ENCODE peak calls at places on chromosome 3, in eight cellular contexts. One of them, this sample, is unnamed.
A peak's percentile ranks its signal among the peaks of the same experiment; 100 is the strongest.

GRCh38 chr3:189383630-189384029 is 211.9 kb downstream of the TPRG1 start:
- DNase-seq in uterus: no peak
- DNase-seq in stomach: no peak
- DNase-seq in left ventricle myocardium inferior: no peak
- DNase-seq in A673: no peak
- DNase-seq in astrocyte: no peak
- DNase-seq in H9: no peak
- DNase-seq in neural progenitor cell: no peak
- DNase-seq in this sample: no peak

GRCh38 chr3:101809178-101810022 is 30.4 kb downstream of the NXPE3 start:
- DNase-seq in uterus: no peak
- DNase-seq in stomach: no peak
- DNase-seq in left ventricle myocardium inferior: no peak
- DNase-seq in A673: peak; percentile 72
- DNase-seq in astrocyte: no peak
- DNase-seq in H9: no peak
- DNase-seq in neural progenitor cell: peak; percentile 65
- DNase-seq in this sample: no peak

GRCh38 chr3:13850161-13850945 is 29.5 kb downstream of the WNT7A start:
- DNase-seq in uterus: no peak
- DNase-seq in stomach: no peak
- DNase-seq in left ventricle myocardium inferior: no peak
- DNase-seq in A673: no peak
- DNase-seq in astrocyte: peak; percentile 12
- DNase-seq in H9: peak; percentile 79
- DNase-seq in neural progenitor cell: peak; percentile 18
- DNase-seq in this sample: no peak

GRCh38 chr3:104901396-104901795 is 465.3 kb upstream of the ALCAM start:
- DNase-seq in uterus: no peak
- DNase-seq in stomach: no peak
- DNase-seq in left ventricle myocardium inferior: no peak
- DNase-seq in A673: no peak
- DNase-seq in astrocyte: no peak
- DNase-seq in H9: no peak
- DNase-seq in neural progenitor cell: no peak
- DNase-seq in this sample: no peak

GRCh38 chr3:55091381-55092225 is 163.7 kb upstream of the LRTM1 start:
- DNase-seq in uterus: no peak
- DNase-seq in stomach: no peak
- DNase-seq in left ventricle myocardium inferior: no peak
- DNase-seq in A673: no peak
- DNase-seq in astrocyte: peak; percentile 78
- DNase-seq in H9: no peak
- DNase-seq in neural progenitor cell: no peak
- DNase-seq in this sample: no peak

GRCh38 chr3:161508852-161509477 is 12.4 kb downstream of the OTOL1 start:
- DNase-seq in uterus: no peak
- DNase-seq in stomach: no peak
- DNase-seq in left ventricle myocardium inferior: no peak
- DNase-seq in A673: peak; percentile 54
- DNase-seq in astrocyte: no peak
- DNase-seq in H9: no peak
- DNase-seq in neural progenitor cell: no peak
- DNase-seq in this sample: no peak

GRCh38 chr3:70824078-70824477 is 511.6 kb upstream of the MDFIC2 start:
- DNase-seq in uterus: no peak
- DNase-seq in stomach: no peak
- DNase-seq in left ventricle myocardium inferior: no peak
- DNase-seq in A673: no peak
- DNase-seq in astrocyte: peak; percentile 87
- DNase-seq in H9: no peak
- DNase-seq in neural progenitor cell: no peak
- DNase-seq in this sample: no peak

GRCh38 chr3:115100172-115100571 is 46.9 kb downstream of the ZBTB20 start:
- DNase-seq in uterus: no peak
- DNase-seq in stomach: no peak
- DNase-seq in left ventricle myocardium inferior: no peak
- DNase-seq in A673: peak; percentile 71
- DNase-seq in astrocyte: peak; percentile 87
- DNase-seq in H9: no peak
- DNase-seq in neural progenitor cell: peak; percentile 1
- DNase-seq in this sample: no peak

GRCh38 chr3:184155644-184156521 is 706 bp downstream of the DVL3 start:
- DNase-seq in uterus: peak; percentile 44
- DNase-seq in stomach: no peak
- DNase-seq in left ventricle myocardium inferior: no peak
- DNase-seq in A673: peak; percentile 48
- DNase-seq in astrocyte: no peak
- DNase-seq in H9: peak; percentile 46
- DNase-seq in neural progenitor cell: peak; percentile 62
- DNase-seq in this sample: no peak

GRCh38 chr3:124784686-124785382 is 54.6 kb downstream of the UMPS start:
- DNase-seq in uterus: no peak
- DNase-seq in stomach: no peak
- DNase-seq in left ventricle myocardium inferior: no peak
- DNase-seq in A673: no peak
- DNase-seq in astrocyte: peak; percentile 76
- DNase-seq in H9: no peak
- DNase-seq in neural progenitor cell: no peak
- DNase-seq in this sample: no peak

DNA sequence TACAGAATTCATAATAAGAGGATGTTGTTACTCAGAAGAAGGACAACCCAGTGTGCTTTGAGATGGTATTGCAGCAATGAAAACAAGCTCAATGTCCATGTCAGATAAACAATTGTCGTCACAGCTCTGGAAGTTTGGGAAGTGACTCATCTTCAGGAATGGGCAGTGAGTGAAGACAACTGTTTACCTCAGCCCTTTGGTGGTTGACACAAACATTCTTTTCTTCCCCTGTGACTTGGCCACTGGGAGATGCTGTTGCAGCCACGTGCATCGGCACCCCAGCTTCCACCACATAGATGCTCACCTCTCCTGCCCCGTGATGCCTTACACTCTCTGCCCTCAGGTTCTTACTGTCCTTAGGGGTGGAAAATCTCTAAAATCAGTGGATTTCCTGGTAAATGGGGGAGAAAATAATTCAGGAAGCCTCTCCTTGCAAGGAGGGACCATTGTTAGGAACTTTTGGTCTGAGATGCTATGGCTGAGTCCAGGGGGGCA is 114.1 kb upstream of the GALNT15 start:
- DNase-seq in uterus: peak; percentile 73
- DNase-seq in stomach: no peak
- DNase-seq in left ventricle myocardium inferior: no peak
- DNase-seq in A673: peak; percentile 32
- DNase-seq in astrocyte: peak; percentile 100
- DNase-seq in H9: peak; percentile 42
- DNase-seq in neural progenitor cell: no peak
- DNase-seq in this sample: peak; percentile 81
- TF ChIP-seq CTCF in uterus: no peak
- TF ChIP-seq CTCF in stomach: no peak
- TF ChIP-seq CTCF in left ventricle myocardium inferior: no peak
- TF ChIP-seq CTCF in A673: no peak
- TF ChIP-seq CTCF in astrocyte: peak; percentile 19
- TF ChIP-seq CTCF in H9: peak; percentile 13
- TF ChIP-seq CTCF in neural progenitor cell: no peak
- TF ChIP-seq CTCF in this sample: no peak

GRCh38 chr3:86793786-86794185 is 197.2 kb downstream of the VGLL3 start:
- DNase-seq in uterus: peak; percentile 42
- DNase-seq in stomach: no peak
- DNase-seq in left ventricle myocardium inferior: no peak
- DNase-seq in A673: peak; percentile 46
- DNase-seq in astrocyte: peak; percentile 97
- DNase-seq in H9: no peak
- DNase-seq in neural progenitor cell: peak; percentile 26
- DNase-seq in this sample: no peak
- H3K27ac ChIP-seq in uterus: peak overlapping the region; percentile 83
- H3K27ac ChIP-seq in stomach: peak overlapping the region; percentile 76
- H3K27ac ChIP-seq in left ventricle myocardium inferior: peak overlapping the region; percentile 58
- H3K27ac ChIP-seq in A673: no peak overlapping the region
- H3K27ac ChIP-seq in astrocyte: peak overlapping the region; percentile 96
- H3K27ac ChIP-seq in H9: no peak overlapping the region
- H3K27ac ChIP-seq in neural progenitor cell: no peak overlapping the region
- H3K27ac ChIP-seq in this sample: peak overlapping the region; percentile 73

DNA sequence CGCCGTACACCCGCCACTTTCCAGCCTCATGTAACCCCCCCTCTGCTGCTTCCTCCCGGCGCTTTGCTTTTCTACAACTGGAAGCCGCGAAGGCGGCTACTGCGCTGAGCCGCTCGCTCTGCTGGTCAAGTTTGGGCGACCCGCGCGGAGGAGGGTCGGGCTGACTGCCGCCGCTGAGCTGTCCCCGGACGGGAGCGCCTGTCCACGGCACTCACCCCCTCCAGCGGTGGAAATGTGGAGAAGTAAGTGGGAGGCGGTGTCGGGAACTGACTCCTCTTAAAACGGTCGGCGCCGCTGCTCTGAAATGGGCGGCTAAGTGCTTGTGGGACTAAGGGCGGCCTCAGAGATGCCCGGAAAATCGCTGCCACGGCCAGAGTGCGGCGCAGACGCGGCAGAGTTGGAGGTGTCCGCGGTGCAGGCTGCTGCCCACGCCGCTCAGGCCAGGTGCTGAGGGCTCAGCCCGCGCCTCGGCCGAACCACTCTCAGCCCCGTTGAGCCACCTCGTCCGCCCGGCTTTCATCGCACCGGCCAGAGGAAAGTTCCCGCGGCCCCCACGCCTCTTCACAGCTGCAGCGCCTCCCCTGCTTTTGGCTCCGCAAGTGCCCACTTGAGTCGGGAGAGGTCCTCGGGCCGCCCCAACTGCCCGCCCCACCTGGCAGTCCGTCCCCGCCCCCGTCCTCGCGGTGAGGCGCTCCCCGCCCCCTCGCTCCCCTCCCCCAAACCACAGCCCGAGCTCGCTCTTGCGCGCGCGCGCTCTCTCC is 394 bp upstream of the EPHA6 start:
- DNase-seq in uterus: no peak
- DNase-seq in stomach: peak; percentile 35
- DNase-seq in left ventricle myocardium inferior: peak; percentile 37
- DNase-seq in A673: peak; percentile 33
- DNase-seq in astrocyte: peak; percentile 36
- DNase-seq in H9: peak; percentile 56
- DNase-seq in neural progenitor cell: peak; percentile 77
- DNase-seq in this sample: no peak
- TF ChIP-seq CTCF in uterus: no peak
- TF ChIP-seq CTCF in stomach: no peak
- TF ChIP-seq CTCF in left ventricle myocardium inferior: no peak
- TF ChIP-seq CTCF in A673: no peak
- TF ChIP-seq CTCF in astrocyte: peak; percentile 10
- TF ChIP-seq CTCF in H9: peak; percentile 10
- TF ChIP-seq CTCF in neural progenitor cell: peak; percentile 20
- TF ChIP-seq CTCF in this sample: no peak

DNA sequence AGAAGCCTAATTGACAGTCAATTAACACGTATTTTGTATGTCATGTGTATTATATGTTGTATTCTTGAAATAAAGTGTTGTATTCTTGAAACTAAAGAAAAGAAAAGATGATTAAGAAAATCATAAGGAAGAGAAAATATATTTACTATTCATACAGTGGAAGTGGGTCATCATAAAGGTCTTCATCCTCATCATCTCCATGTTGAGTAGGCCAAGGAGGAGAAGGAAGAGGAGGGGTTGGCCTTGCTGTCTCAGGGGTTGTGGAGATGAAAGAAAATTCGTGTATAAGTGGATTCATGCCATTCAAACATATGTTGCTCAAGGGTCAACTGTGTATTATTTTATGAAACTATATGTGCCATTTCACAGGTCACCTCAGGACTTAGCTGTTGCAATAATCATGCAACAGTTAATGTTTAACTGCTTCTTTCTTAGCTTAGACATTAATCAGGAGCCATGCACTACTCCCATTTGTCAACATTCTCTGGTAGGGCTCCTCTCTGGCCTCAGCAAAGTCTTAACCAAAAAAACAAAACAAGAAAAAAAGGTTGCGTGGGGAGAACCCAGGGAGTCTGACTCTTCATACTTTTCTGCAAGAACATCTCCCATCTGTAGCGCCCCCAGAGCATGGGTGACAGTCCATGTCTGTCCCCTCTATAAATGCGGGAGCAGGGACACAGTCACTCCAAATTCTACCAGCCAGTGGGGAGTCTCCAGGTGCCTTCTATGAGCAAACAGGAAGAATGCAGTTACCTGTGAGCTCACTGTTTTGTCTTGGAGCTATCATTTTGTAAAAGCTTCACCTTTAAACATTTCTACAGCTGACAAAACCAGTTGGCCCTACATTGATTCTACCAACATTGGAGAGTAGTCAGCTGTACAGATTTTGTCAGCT is 19.9 kb upstream of the LRRC2 start:
- DNase-seq in uterus: no peak
- DNase-seq in stomach: no peak
- DNase-seq in left ventricle myocardium inferior: no peak
- DNase-seq in A673: no peak
- DNase-seq in astrocyte: no peak
- DNase-seq in H9: peak; percentile 61
- DNase-seq in neural progenitor cell: no peak
- DNase-seq in this sample: no peak
- H3K27ac ChIP-seq in uterus: no peak overlapping the region
- H3K27ac ChIP-seq in stomach: peak overlapping the region; percentile 61
- H3K27ac ChIP-seq in left ventricle myocardium inferior: no peak overlapping the region
- H3K27ac ChIP-seq in A673: no peak overlapping the region
- H3K27ac ChIP-seq in astrocyte: no peak overlapping the region
- H3K27ac ChIP-seq in H9: peak overlapping the region; percentile 43
- H3K27ac ChIP-seq in neural progenitor cell: no peak overlapping the region
- H3K27ac ChIP-seq in this sample: no peak overlapping the region

DNA sequence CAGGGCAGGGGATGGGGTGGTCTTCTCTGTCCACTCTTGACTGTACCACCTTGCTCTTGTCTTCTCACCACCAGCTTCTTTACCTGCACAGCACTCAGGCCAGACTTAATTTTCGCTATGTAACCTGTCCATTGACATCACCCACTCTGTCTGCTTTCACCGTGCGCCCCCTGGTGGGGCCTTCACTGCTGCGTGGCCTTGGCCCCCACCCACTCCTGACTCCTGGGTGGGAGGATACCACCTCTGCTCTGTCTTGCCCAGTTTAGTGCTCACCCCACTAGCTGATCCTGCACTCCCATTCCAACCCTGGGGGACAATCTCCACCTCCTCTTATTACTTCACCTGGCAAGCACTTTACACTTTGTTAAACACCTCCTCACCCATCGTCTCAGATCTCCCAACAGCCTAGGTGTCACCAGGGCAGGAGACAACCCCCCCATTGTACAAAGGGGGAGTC is 17.7 kb downstream of the PTH1R start:
- DNase-seq in uterus: peak; percentile 76
- DNase-seq in stomach: peak; percentile 80
- DNase-seq in left ventricle myocardium inferior: peak; percentile 81
- DNase-seq in A673: peak; percentile 32
- DNase-seq in astrocyte: no peak
- DNase-seq in H9: no peak
- DNase-seq in neural progenitor cell: peak; percentile 69
- DNase-seq in this sample: no peak
- TF ChIP-seq CTCF in uterus: peak; percentile 96
- TF ChIP-seq CTCF in stomach: peak; percentile 76
- TF ChIP-seq CTCF in left ventricle myocardium inferior: peak; percentile 93
- TF ChIP-seq CTCF in A673: peak; percentile 75
- TF ChIP-seq CTCF in astrocyte: peak; percentile 84
- TF ChIP-seq CTCF in H9: peak; percentile 80
- TF ChIP-seq CTCF in neural progenitor cell: peak; percentile 83
- TF ChIP-seq CTCF in this sample: peak; percentile 83

DNA sequence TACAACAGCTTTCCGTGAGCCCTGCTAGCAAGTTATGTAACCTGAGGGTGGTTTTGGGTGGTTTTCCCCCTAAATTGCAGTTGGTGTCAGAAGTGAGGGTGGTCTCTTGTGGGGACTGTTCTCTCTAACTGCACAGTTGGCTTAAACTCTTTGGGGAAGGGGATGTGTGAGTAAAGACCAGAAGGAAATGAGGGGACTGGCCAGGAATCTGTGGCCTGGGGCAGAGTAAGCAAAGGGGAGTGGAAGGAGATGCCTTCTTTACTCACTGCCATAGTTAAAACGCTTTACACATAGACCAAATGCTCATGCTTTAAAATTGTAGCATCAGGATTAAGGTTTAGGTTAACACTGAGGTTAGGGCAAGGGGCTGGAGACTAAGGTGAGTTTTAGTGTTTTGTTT is 21.2 kb upstream of the XIRP1 start:
- DNase-seq in uterus: no peak
- DNase-seq in stomach: no peak
- DNase-seq in left ventricle myocardium inferior: no peak
- DNase-seq in A673: no peak
- DNase-seq in astrocyte: no peak
- DNase-seq in H9: no peak
- DNase-seq in neural progenitor cell: no peak
- DNase-seq in this sample: no peak
- H3K27ac ChIP-seq in uterus: no peak overlapping the region
- H3K27ac ChIP-seq in stomach: no peak overlapping the region
- H3K27ac ChIP-seq in left ventricle myocardium inferior: no peak overlapping the region
- H3K27ac ChIP-seq in A673: no peak overlapping the region
- H3K27ac ChIP-seq in astrocyte: no peak overlapping the region
- H3K27ac ChIP-seq in H9: no peak overlapping the region
- H3K27ac ChIP-seq in neural progenitor cell: no peak overlapping the region
- H3K27ac ChIP-seq in this sample: no peak overlapping the region

This sample was measured in coronary artery.